ENCODE peak calls at places on chromosomes 1 and 21, in eight cellular contexts. D is choroid plexus epithelial cell, O is astrocyte of the spinal cord, Q is PC-3, Y is ascending aorta, I is foreskin fibroblast, R is astrocyte of the cerebellum, H is fibroblast of mammary gland. B is an unnamed sample.

GRCh38 chr1:73359001-73359400 is 839.0 kb downstream of the LRRIQ3 start:
- DNase-seq in D (no peak), O (no peak), Q (no peak), Y (no peak), I (no peak), R (peak), H (no peak), B (no peak)

GRCh38 chr1:1937061-1937460 is 18.0 kb upstream of the TMEM52 start:
- DNase-seq in D (no peak), O (no peak), Q (no peak), Y (no peak), I (no peak), R (no peak), H (no peak), B (no peak)

GRCh38 chr21:15966216-15966615 is 236.4 kb downstream of the USP25 start:
- DNase-seq in D (no peak), O (no peak), Q (no peak), Y (no peak), I (no peak), R (no peak), H (peak), B (no peak)

GRCh38 chr1:194535369-194535768 is 1349.0 kb upstream of the B3GALT2 start:
- DNase-seq in D (peak), O (no peak), Q (no peak), Y (no peak), I (no peak), R (no peak), H (no peak), B (no peak)

GRCh38 chr1:30907390-30907640 is 1.2 kb downstream of the SDC3 start:
- DNase-seq in D (no peak), O (no peak), Q (no peak), Y (no peak), I (no peak), R (no peak), H (no peak), B (no peak)

GRCh38 chr1:178575611-178576331 is 62.9 kb downstream of the TEX35 start:
- DNase-seq in D (peak), O (peak), Q (no peak), Y (no peak), I (peak), R (no peak), H (no peak), B (peak)

GRCh38 chr21:35201799-35202198 is 152.7 kb upstream of the RUNX1 start:
- DNase-seq in D (no peak), O (no peak), Q (no peak), Y (no peak), I (no peak), R (no peak), H (no peak), B (no peak)

GRCh38 chr1:27233677-27234053 is 767 bp upstream of the WDTC1 start:
- DNase-seq in D (no peak), O (no peak), Q (no peak), Y (no peak), I (no peak), R (no peak), H (no peak), B (no peak)

GRCh38 chr1:172498858-172499257 is 34.1 kb upstream of the SUCO start:
- DNase-seq in D (no peak), O (no peak), Q (peak), Y (no peak), I (no peak), R (no peak), H (no peak), B (no peak)

GRCh38 chr1:146034976-146035469 is 13.5 kb upstream of the HJV start:
- DNase-seq in D (peak), O (no peak), Q (peak), Y (no peak), I (peak), R (no peak), H (peak), B (peak)
- H3K4me3 ChIP-seq in D (peak), O (peak), Q (peak), Y (peak), I (peak), R (peak), H (peak), B (peak)

GRCh38 chr1:47643506-47644215 is 205.8 kb downstream of the FOXD2 start:
- DNase-seq in D (no peak), O (no peak), Q (no peak), Y (no peak), I (no peak), R (no peak), H (no peak), B (peak)
- H3K4me3 ChIP-seq in D (no peak), O (no peak), Q (no peak), Y (no peak), I (peak), R (no peak), H (no peak), B (no peak)

GRCh38 chr1:85583355-85584263 is 3.0 kb downstream of the CCN1 start:
- DNase-seq in D (peak), O (no peak), Q (peak), Y (no peak), I (no peak), R (peak), H (peak), B (no peak)
- H3K4me3 ChIP-seq in D (peak), O (peak), Q (peak), Y (peak), I (peak), R (peak), H (peak), B (no peak)

DNA sequence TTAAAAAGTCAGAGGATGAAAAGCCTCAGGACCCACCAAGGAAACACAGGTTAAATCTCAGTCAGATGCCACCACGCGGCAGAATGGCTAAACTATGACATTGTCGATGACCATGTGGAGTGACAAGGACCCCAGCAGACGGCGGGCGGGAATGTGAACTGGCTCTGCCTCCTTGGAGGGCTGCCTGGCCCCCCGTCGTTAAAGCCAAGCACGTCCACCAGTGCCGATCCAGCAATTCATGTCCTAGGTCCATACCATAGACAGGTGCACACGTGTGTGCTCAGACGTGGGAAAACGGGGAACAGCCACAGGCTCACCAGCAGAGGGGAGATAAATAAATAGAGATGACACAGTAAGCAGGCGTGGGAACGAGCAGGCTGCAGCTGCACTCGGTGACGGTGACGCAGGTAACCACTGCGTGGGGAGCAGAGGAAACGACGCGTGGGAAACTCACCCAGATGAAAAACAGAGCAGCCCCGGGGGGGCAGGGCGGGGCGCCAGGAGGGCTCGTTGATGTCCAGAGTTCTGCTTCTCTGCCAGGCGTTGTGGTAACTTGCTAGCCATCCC is 28.3 kb upstream of the PCBP3 start:
- DNase-seq in D (no peak), O (peak), Q (peak), Y (no peak), I (no peak), R (no peak), H (peak), B (peak)
- H3K4me3 ChIP-seq in D (no peak), O (no peak), Q (peak), Y (no peak), I (no peak), R (no peak), H (no peak), B (no peak)

GRCh38 chr1:243475966-243476365 is 220.1 kb downstream of the SDCCAG8 start:
- DNase-seq in D (peak), O (peak), Q (peak), Y (no peak), I (no peak), R (peak), H (peak), B (peak)

GRCh38 chr1:243473281-243474210 is 217.7 kb downstream of the SDCCAG8 start:
- DNase-seq in D (peak), O (peak), Q (no peak), Y (no peak), I (no peak), R (no peak), H (peak), B (peak)

GRCh38 chr1:243474906-243475305 is 219.1 kb downstream of the SDCCAG8 start:
- DNase-seq in D (no peak), O (no peak), Q (no peak), Y (no peak), I (no peak), R (no peak), H (no peak), B (peak)

GRCh38 chr1:243471754-243472725 is 216.2 kb downstream of the SDCCAG8 start:
- DNase-seq in D (peak), O (peak), Q (peak), Y (no peak), I (no peak), R (no peak), H (peak), B (no peak)

DNA sequence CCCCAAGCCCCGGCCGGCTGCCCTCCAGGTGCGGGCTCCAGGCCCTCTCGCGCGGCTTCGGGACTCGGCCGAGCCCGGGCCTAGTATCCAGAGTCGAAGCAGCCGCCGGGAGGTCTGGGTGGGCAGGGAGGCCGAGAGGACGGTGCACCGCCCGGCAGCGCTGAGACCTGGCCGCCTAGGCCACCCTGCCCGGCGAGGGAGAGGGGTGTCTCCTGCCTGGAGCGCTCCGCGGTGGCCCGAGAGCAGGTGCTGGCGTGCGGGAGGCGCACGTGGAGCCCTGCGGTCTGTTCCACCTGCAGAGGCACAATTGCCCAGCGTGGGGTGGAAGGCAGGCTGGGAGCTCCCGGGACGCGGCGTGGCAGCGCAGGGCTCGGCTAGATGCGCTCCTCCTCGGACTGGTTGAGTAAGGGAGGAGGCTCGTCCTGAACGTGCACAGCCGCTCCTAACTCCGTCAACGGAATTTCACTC is 218.6 kb downstream of the SDCCAG8 start:
- DNase-seq in D (no peak), O (no peak), Q (no peak), Y (no peak), I (no peak), R (no peak), H (no peak), B (peak)
- H3K4me3 ChIP-seq in D (no peak), O (no peak), Q (no peak), Y (no peak), I (no peak), R (no peak), H (no peak), B (no peak)

GRCh38 chr1:203742446-203742845 is 22.5 kb upstream of the LAX1 start:
- DNase-seq in D (no peak), O (no peak), Q (no peak), Y (no peak), I (no peak), R (no peak), H (no peak), B (no peak)

GRCh38 chr1:203743101-203743501 is 21.9 kb upstream of the LAX1 start:
- DNase-seq in D (no peak), O (no peak), Q (no peak), Y (no peak), I (no peak), R (no peak), H (no peak), B (peak)

GRCh38 chr1:203746281-203746680 is 18.7 kb upstream of the LAX1 start:
- DNase-seq in D (no peak), O (no peak), Q (no peak), Y (no peak), I (no peak), R (no peak), H (no peak), B (no peak)

DNA sequence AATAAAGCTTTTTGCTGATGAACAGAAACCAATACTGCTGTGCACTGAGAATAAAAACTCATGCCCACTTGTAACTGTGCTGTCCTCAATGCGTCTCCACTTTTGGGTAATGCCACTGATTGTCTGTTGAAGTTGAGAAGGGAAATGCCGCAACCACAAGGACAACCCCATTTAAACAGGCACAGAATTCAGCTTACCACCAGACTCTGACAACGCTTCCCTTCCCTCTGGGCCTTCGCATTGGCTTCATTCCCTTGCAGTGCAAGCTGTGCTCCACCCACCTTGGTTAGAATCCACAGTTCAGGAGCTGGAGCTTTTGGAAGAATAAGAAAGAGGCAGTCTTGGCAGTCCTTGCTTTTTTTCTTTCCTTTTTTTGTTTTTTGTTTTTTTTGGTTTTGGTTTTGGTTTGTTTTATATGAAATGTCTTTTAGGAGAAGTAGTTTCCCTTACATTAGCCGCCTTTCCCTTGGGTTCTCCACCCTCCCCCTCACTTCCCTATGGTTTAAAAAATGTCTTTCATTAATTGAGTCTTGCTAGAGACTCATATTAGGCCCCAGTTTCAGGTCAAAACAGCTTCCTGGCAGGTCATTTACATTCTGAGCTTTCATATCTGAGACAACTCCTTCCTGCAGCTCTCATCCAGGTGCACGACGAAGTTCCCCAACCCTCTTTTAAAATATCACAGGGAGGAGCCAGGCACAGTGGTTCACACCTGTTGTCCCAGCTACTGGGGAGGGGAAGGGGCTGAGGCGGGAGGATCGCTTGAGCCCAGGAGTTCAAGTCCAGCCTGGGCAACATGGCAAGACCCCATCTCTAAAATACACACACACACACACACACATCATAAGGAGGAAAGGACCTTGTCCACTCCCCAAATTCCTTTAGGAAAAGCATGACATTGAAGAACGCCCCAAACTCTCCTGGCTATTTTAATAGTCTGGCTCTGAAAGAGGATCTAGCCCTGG is 20.7 kb upstream of the LAX1 start:
- DNase-seq in D (peak), O (peak), Q (no peak), Y (peak), I (peak), R (peak), H (peak), B (peak)
- H3K4me3 ChIP-seq in D (no peak), O (no peak), Q (no peak), Y (no peak), I (no peak), R (no peak), H (no peak), B (no peak)

GRCh38 chr1:160208179-160209040 is 3.2 kb downstream of the PEA15 start:
- DNase-seq in D (no peak), O (no peak), Q (no peak), Y (no peak), I (no peak), R (no peak), H (peak), B (no peak)
- H3K4me3 ChIP-seq in D (no peak), O (no peak), Q (no peak), Y (peak), I (no peak), R (no peak), H (no peak), B (no peak)

DNA sequence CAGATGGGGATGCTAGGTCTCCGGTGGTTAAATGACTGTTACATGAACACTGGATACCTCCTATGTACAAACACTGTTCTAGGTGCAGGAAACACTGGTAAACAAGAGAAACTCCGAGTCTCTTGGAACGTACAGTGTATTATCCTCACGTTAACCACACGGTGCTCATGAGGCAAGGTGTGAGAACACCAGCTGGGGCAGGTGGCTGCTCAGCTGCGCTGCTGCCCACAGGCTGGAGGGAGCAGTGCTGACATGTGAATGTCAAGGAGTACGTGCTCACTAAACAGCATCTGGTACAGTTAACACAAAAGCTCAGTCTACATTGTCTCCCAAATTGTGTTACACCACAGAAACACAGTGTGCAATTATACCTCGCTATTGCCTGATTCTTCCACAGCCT is 138.5 kb downstream of the GLIS1 start:
- DNase-seq in D (no peak), O (no peak), Q (no peak), Y (no peak), I (no peak), R (no peak), H (no peak), B (no peak)
- H3K4me3 ChIP-seq in D (no peak), O (no peak), Q (no peak), Y (no peak), I (no peak), R (no peak), H (no peak), B (no peak)

GRCh38 chr1:204971700-204972336 is 71.2 kb upstream of the CNTN2 start:
- DNase-seq in D (peak), O (no peak), Q (peak), Y (no peak), I (peak), R (no peak), H (peak), B (no peak)

GRCh38 chr1:204972461-204972860 is 70.6 kb upstream of the CNTN2 start:
- DNase-seq in D (no peak), O (no peak), Q (no peak), Y (no peak), I (no peak), R (no peak), H (peak), B (no peak)

GRCh38 chr1:204973449-204973848 is 69.6 kb upstream of the CNTN2 start:
- DNase-seq in D (no peak), O (no peak), Q (no peak), Y (no peak), I (no peak), R (no peak), H (no peak), B (no peak)

GRCh38 chr1:204968946-204969345 is 74.1 kb upstream of the CNTN2 start:
- DNase-seq in D (no peak), O (no peak), Q (no peak), Y (no peak), I (no peak), R (no peak), H (no peak), B (no peak)

DNA sequence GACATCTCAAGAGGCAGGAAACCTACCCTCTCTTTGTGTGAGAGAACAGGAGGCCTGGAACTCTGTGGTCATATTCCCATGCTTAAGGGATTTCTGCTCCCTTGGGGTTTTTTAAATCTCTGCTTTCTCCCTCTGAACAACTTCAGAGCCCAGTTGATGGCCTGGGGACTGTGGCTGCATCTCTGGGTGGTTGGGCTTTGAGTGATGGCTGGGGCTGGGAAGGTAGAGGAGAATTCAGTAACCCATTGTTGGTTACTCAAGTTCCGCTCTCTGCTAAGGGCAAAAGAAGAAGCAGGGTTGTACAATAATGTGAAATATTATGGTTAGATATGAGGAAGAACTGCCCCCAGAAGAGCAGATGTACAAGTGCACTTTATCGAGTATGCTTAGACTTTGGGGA is 72.1 kb upstream of the CNTN2 start:
- DNase-seq in D (no peak), O (no peak), Q (no peak), Y (no peak), I (no peak), R (no peak), H (no peak), B (no peak)
- H3K4me3 ChIP-seq in D (no peak), O (no peak), Q (no peak), Y (no peak), I (no peak), R (no peak), H (no peak), B (no peak)

B was measured in H7.